ENCODE peak calls at places on chromosomes 2 and 18, in seven cellular contexts. One of them, this sample, is unnamed.

GRCh38 chr18:9067823-9068222 is 34.7 kb upstream of the NDUFV2 start:
- DNase-seq in NCI-H510A: no peak
- DNase-seq in lower lobe of right lung: no peak
- DNase-seq in M059J: no peak
- DNase-seq in SIG-M5: no peak
- DNase-seq in activated T-cell treated with anti-CD3 and anti-CD28 coated beads, Interleukin-2, amount 50 U/mL, for 72 hours: no peak
- DNase-seq in GM23248: no peak
- DNase-seq in this sample: no peak

GRCh38 chr2:170237572-170238120 is 59.7 kb downstream of the MYO3B start:
- DNase-seq in NCI-H510A: no peak
- DNase-seq in lower lobe of right lung: no peak
- DNase-seq in M059J: no peak
- DNase-seq in SIG-M5: no peak
- DNase-seq in activated T-cell treated with anti-CD3 and anti-CD28 coated beads, Interleukin-2, amount 50 U/mL, for 72 hours: no peak
- DNase-seq in GM23248: no peak
- DNase-seq in this sample: no peak

GRCh38 chr18:48922801-48923730 is 27.7 kb downstream of the SMAD7 start:
- DNase-seq in NCI-H510A: peak
- DNase-seq in lower lobe of right lung: peak
- DNase-seq in M059J: peak
- DNase-seq in SIG-M5: no peak
- DNase-seq in activated T-cell treated with anti-CD3 and anti-CD28 coated beads, Interleukin-2, amount 50 U/mL, for 72 hours: no peak
- DNase-seq in GM23248: peak
- DNase-seq in this sample: no peak

GRCh38 chr2:144947709-144948037 is 427.8 kb upstream of the ZEB2 start:
- DNase-seq in NCI-H510A: no peak
- DNase-seq in lower lobe of right lung: no peak
- DNase-seq in M059J: no peak
- DNase-seq in SIG-M5: no peak
- DNase-seq in activated T-cell treated with anti-CD3 and anti-CD28 coated beads, Interleukin-2, amount 50 U/mL, for 72 hours: no peak
- DNase-seq in GM23248: no peak
- DNase-seq in this sample: no peak

GRCh38 chr2:206260427-206261012 is 13.9 kb upstream of the ZDBF2 start:
- DNase-seq in NCI-H510A: no peak
- DNase-seq in lower lobe of right lung: no peak
- DNase-seq in M059J: peak
- DNase-seq in SIG-M5: no peak
- DNase-seq in activated T-cell treated with anti-CD3 and anti-CD28 coated beads, Interleukin-2, amount 50 U/mL, for 72 hours: no peak
- DNase-seq in GM23248: peak
- DNase-seq in this sample: no peak

GRCh38 chr2:88167740-88168139 is 2.4 kb upstream of the THNSL2 start:
- DNase-seq in NCI-H510A: no peak
- DNase-seq in lower lobe of right lung: no peak
- DNase-seq in M059J: no peak
- DNase-seq in SIG-M5: no peak
- DNase-seq in activated T-cell treated with anti-CD3 and anti-CD28 coated beads, Interleukin-2, amount 50 U/mL, for 72 hours: no peak
- DNase-seq in GM23248: peak
- DNase-seq in this sample: no peak

GRCh38 chr2:164538250-164538866 is 82.9 kb downstream of the GRB14 start:
- DNase-seq in NCI-H510A: no peak
- DNase-seq in lower lobe of right lung: no peak
- DNase-seq in M059J: peak
- DNase-seq in SIG-M5: no peak
- DNase-seq in activated T-cell treated with anti-CD3 and anti-CD28 coated beads, Interleukin-2, amount 50 U/mL, for 72 hours: no peak
- DNase-seq in GM23248: peak
- DNase-seq in this sample: no peak

GRCh38 chr2:240604291-240604938 is 17.9 kb downstream of the CAPN10 start:
- DNase-seq in NCI-H510A: no peak
- DNase-seq in lower lobe of right lung: peak
- DNase-seq in M059J: peak
- DNase-seq in SIG-M5: no peak
- DNase-seq in activated T-cell treated with anti-CD3 and anti-CD28 coated beads, Interleukin-2, amount 50 U/mL, for 72 hours: no peak
- DNase-seq in GM23248: peak
- DNase-seq in this sample: peak

GRCh38 chr2:208545398-208546042 is 138.9 kb downstream of the PTH2R start:
- DNase-seq in NCI-H510A: peak
- DNase-seq in lower lobe of right lung: no peak
- DNase-seq in M059J: no peak
- DNase-seq in SIG-M5: no peak
- DNase-seq in activated T-cell treated with anti-CD3 and anti-CD28 coated beads, Interleukin-2, amount 50 U/mL, for 72 hours: no peak
- DNase-seq in GM23248: no peak
- DNase-seq in this sample: no peak

GRCh38 chr2:69222984-69223658 is 163.9 kb downstream of the GFPT1 start:
- DNase-seq in NCI-H510A: no peak
- DNase-seq in lower lobe of right lung: no peak
- DNase-seq in M059J: peak
- DNase-seq in SIG-M5: no peak
- DNase-seq in activated T-cell treated with anti-CD3 and anti-CD28 coated beads, Interleukin-2, amount 50 U/mL, for 72 hours: no peak
- DNase-seq in GM23248: peak
- DNase-seq in this sample: no peak

GRCh38 chr2:143700865-143701264 is 571.6 kb downstream of the ARHGAP15 start:
- DNase-seq in NCI-H510A: no peak
- DNase-seq in lower lobe of right lung: no peak
- DNase-seq in M059J: peak
- DNase-seq in SIG-M5: no peak
- DNase-seq in activated T-cell treated with anti-CD3 and anti-CD28 coated beads, Interleukin-2, amount 50 U/mL, for 72 hours: no peak
- DNase-seq in GM23248: no peak
- DNase-seq in this sample: no peak

GRCh38 chr2:134283701-134284100 is 29.8 kb downstream of the MGAT5 start:
- DNase-seq in NCI-H510A: no peak
- DNase-seq in lower lobe of right lung: no peak
- DNase-seq in M059J: no peak
- DNase-seq in SIG-M5: no peak
- DNase-seq in activated T-cell treated with anti-CD3 and anti-CD28 coated beads, Interleukin-2, amount 50 U/mL, for 72 hours: no peak
- DNase-seq in GM23248: no peak
- DNase-seq in this sample: no peak

GRCh38 chr18:23135679-23136325 is 517 bp downstream of the CABLES1 start:
- DNase-seq in NCI-H510A: no peak
- DNase-seq in lower lobe of right lung: peak
- DNase-seq in M059J: peak
- DNase-seq in SIG-M5: no peak
- DNase-seq in activated T-cell treated with anti-CD3 and anti-CD28 coated beads, Interleukin-2, amount 50 U/mL, for 72 hours: peak
- DNase-seq in GM23248: peak
- DNase-seq in this sample: no peak

GRCh38 chr2:23803275-23803964 is 123.5 kb downstream of the ATAD2B start:
- DNase-seq in NCI-H510A: no peak
- DNase-seq in lower lobe of right lung: no peak
- DNase-seq in M059J: peak
- DNase-seq in SIG-M5: no peak
- DNase-seq in activated T-cell treated with anti-CD3 and anti-CD28 coated beads, Interleukin-2, amount 50 U/mL, for 72 hours: no peak
- DNase-seq in GM23248: peak
- DNase-seq in this sample: peak

GRCh38 chr2:99651930-99652670 is 162.3 kb upstream of the REV1 start:
- DNase-seq in NCI-H510A: no peak
- DNase-seq in lower lobe of right lung: no peak
- DNase-seq in M059J: peak
- DNase-seq in SIG-M5: no peak
- DNase-seq in activated T-cell treated with anti-CD3 and anti-CD28 coated beads, Interleukin-2, amount 50 U/mL, for 72 hours: no peak
- DNase-seq in GM23248: peak
- DNase-seq in this sample: no peak

GRCh38 chr2:72220170-72220569 is 72.5 kb upstream of the CYP26B1 start:
- DNase-seq in NCI-H510A: no peak
- DNase-seq in lower lobe of right lung: no peak
- DNase-seq in M059J: peak
- DNase-seq in SIG-M5: no peak
- DNase-seq in activated T-cell treated with anti-CD3 and anti-CD28 coated beads, Interleukin-2, amount 50 U/mL, for 72 hours: no peak
- DNase-seq in GM23248: no peak
- DNase-seq in this sample: no peak

GRCh38 chr2:39497077-39497867 is 60.2 kb upstream of the MAP4K3 start:
- DNase-seq in NCI-H510A: no peak
- DNase-seq in lower lobe of right lung: no peak
- DNase-seq in M059J: no peak
- DNase-seq in SIG-M5: no peak
- DNase-seq in activated T-cell treated with anti-CD3 and anti-CD28 coated beads, Interleukin-2, amount 50 U/mL, for 72 hours: no peak
- DNase-seq in GM23248: peak
- DNase-seq in this sample: no peak

GRCh38 chr2:98457045-98457696 is 12.5 kb downstream of the INPP4A start:
- DNase-seq in NCI-H510A: no peak
- DNase-seq in lower lobe of right lung: no peak
- DNase-seq in M059J: peak
- DNase-seq in SIG-M5: no peak
- DNase-seq in activated T-cell treated with anti-CD3 and anti-CD28 coated beads, Interleukin-2, amount 50 U/mL, for 72 hours: no peak
- DNase-seq in GM23248: peak
- DNase-seq in this sample: peak

This sample was measured in retinal pigment epithelial cell.